ENCODE peak calls at places on chromosomes 4 and X, in four cellular contexts. C is K562, L is A549, Y is GM12878. M is an unnamed sample.

GRCh38 chr4:108058685-108059440 is 69.2 kb downstream of the HADH start:
- DNase-seq in C (peak; percentile 20), L (no peak), Y (no peak), M (peak; percentile 70)

GRCh38 chr4:142700521-142700920 is 145.6 kb downstream of the INPP4B start:
- DNase-seq in C (no peak), L (no peak), Y (no peak), M (no peak)

GRCh38 chr4:47907247-47907646 is 7.1 kb downstream of the NFXL1 start:
- DNase-seq in C (no peak), L (no peak), Y (no peak), M (no peak)

GRCh38 chr4:88240297-88240714 is 44.1 kb downstream of the PPM1K start:
- DNase-seq in C (no peak), L (no peak), Y (no peak), M (no peak)

GRCh38 chr4:48570646-48571220 is 80.7 kb downstream of the ZAR1 start:
- DNase-seq in C (no peak), L (no peak), Y (no peak), M (peak; percentile 76)

GRCh38 chr4:4990857-4991540 is 28.3 kb downstream of the CYTL1 start:
- DNase-seq in C (no peak), L (peak; percentile 75), Y (no peak), M (peak; percentile 62)

GRCh38 chr4:56689231-56689630 is 8.1 kb upstream of the HOPX start:
- DNase-seq in C (no peak), L (no peak), Y (no peak), M (no peak)

GRCh38 chr4:150033937-150034336 is 44.3 kb upstream of the DCLK2 start:
- DNase-seq in C (no peak), L (peak; percentile 18), Y (no peak), M (peak; percentile 87)

GRCh38 chrX:138871739-138872138 is 160.2 kb upstream of the FGF13 start:
- DNase-seq in C (no peak), L (no peak), Y (no peak), M (no peak)

GRCh38 chr4:181017038-181017437 is 1226.2 kb upstream of the TENM3 start:
- DNase-seq in C (no peak), L (no peak), Y (no peak), M (no peak)

GRCh38 chr4:61202100-61202637 is 2.0 kb downstream of the ADGRL3 start:
- DNase-seq in C (no peak), L (no peak), Y (no peak), M (no peak)

GRCh38 chr4:148447672-148448071 is 5.5 kb upstream of the NR3C2 start:
- DNase-seq in C (no peak), L (no peak), Y (no peak), M (no peak)

GRCh38 chr4:113919611-113920010 is 59.8 kb downstream of the ARSJ start:
- DNase-seq in C (no peak), L (no peak), Y (no peak), M (peak; percentile 75)

GRCh38 chrX:118824173-118824782 is 654 bp downstream of the ZCCHC12 start:
- DNase-seq in C (peak; percentile 25), L (no peak), Y (no peak), M (no peak)

GRCh38 chr4:78226279-78226678 is 169.2 kb downstream of the FRAS1 start:
- DNase-seq in C (no peak), L (no peak), Y (no peak), M (no peak)

GRCh38 chr4:37665347-37666009 is 20.7 kb downstream of the RELL1 start:
- DNase-seq in C (no peak), L (no peak), Y (no peak), M (no peak)

GRCh38 chrX:130626521-130626920 is 224.7 kb downstream of the RBMX2 start:
- DNase-seq in C (no peak), L (no peak), Y (no peak), M (peak; percentile 4)

GRCh38 chr4:77669911-77670590 is 64.4 kb downstream of the CXCL13 start:
- DNase-seq in C (no peak), L (no peak), Y (no peak), M (no peak)

GRCh38 chr4:157282019-157282418 is 61.5 kb downstream of the GRIA2 start:
- DNase-seq in C (no peak), L (no peak), Y (no peak), M (no peak)

GRCh38 chrX:18591834-18592233 is 80.1 kb downstream of the RS1 start:
- DNase-seq in C (no peak), L (no peak), Y (no peak), M (no peak)

GRCh38 chr4:5992171-5993062 is 25.8 kb downstream of the C4orf50 start:
- DNase-seq in C (no peak), L (no peak), Y (no peak), M (no peak)

GRCh38 chr4:183430317-183430986 is 14.0 kb upstream of the CDKN2AIP start:
- DNase-seq in C (no peak), L (no peak), Y (no peak), M (no peak)

GRCh38 chrX:54786972-54787371 is 11.1 kb downstream of the ITIH6 start:
- DNase-seq in C (no peak), L (peak; percentile 25), Y (no peak), M (no peak)

DNA sequence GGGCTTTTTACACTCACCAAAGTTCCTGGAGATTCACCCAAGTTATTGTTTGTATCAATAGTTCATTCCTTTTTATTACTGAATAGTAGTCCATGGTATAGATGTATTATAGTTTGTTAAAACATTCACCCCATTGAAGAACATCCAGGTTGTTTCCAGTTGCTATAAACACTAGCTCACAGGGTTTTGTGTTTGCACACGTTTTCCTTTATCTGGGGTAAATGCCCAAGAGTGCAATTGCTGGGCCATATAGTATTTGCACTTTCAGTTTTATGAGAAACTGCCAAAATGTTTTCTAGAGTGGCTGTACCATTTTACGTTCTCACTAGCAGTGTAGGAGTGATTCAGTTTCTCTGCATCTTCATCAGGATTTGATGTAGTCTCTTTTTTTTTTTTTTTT is 57.1 kb downstream of the CBLL2 start:
- DNase-seq in C (no peak), L (no peak), Y (no peak), M (no peak)
- TF ChIP-seq BHLHE40 in C (no peak), L (no peak), Y (no peak), M (no peak)

GRCh38 chrX:46325312-46325877 is 219.8 kb downstream of the ZNF674 start:
- DNase-seq in C (no peak), L (peak; percentile 96), Y (no peak), M (peak; percentile 52)

GRCh38 chrX:46327229-46328081 is 217.8 kb downstream of the ZNF674 start:
- DNase-seq in C (no peak), L (peak; percentile 96), Y (no peak), M (no peak)

GRCh38 chrX:46324166-46324565 is 221.1 kb downstream of the ZNF674 start:
- DNase-seq in C (no peak), L (no peak), Y (no peak), M (no peak)

GRCh38 chrX:46328133-46328532 is 217.1 kb downstream of the ZNF674 start:
- DNase-seq in C (no peak), L (no peak), Y (no peak), M (no peak)

DNA sequence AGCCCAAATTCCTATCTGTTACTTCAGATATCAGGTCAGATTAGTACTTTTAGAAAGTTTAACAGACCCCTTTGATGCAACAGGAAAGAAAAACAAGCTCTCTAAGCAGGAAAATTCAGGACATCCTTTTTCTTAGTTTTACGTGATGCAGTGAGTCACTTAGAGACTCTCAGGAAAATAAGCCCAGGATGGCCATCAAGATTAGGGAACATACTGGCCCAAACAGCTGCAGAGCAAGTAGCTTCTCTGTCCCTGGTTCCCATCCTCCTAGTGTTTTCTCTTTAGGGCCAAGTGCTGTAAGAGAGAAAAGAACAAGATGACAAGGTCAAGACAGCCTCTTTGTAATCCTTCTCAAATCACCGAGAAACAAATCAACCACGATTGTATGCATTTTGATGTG is 219.1 kb downstream of the ZNF674 start:
- DNase-seq in C (no peak), L (peak; percentile 45), Y (no peak), M (peak; percentile 15)
- H3K4me3 ChIP-seq in C (no peak overlapping the region), L (peak overlapping the region; percentile 54), Y (no peak overlapping the region), M (no peak overlapping the region)

GRCh38 chr4:89380980-89381379 is 73.4 kb upstream of the GPRIN3 start:
- DNase-seq in C (no peak), L (no peak), Y (no peak), M (no peak)

GRCh38 chr4:89382439-89382838 is 74.8 kb upstream of the GPRIN3 start:
- DNase-seq in C (no peak), L (no peak), Y (no peak), M (no peak)

GRCh38 chr4:89379541-89380035 is 72.0 kb upstream of the GPRIN3 start:
- DNase-seq in C (no peak), L (no peak), Y (no peak), M (no peak)
- TF ChIP-seq BHLHE40 in C (no peak), L (no peak), Y (no peak), M (no peak)

GRCh38 chr4:185254434-185254833 is 45.0 kb downstream of the SNX25 start:
- DNase-seq in C (no peak), L (no peak), Y (no peak), M (peak; percentile 56)

GRCh38 chr4:185256444-185256843 is 47.0 kb downstream of the SNX25 start:
- DNase-seq in C (no peak), L (peak; percentile 22), Y (no peak), M (peak; percentile 77)

GRCh38 chr4:185257086-185257485 is 47.7 kb downstream of the SNX25 start:
- DNase-seq in C (no peak), L (no peak), Y (no peak), M (no peak)

GRCh38 chr4:185257694-185258093 is 48.3 kb downstream of the SNX25 start:
- DNase-seq in C (no peak), L (no peak), Y (no peak), M (no peak)

GRCh38 chr4:185255868-185256267 is 46.5 kb downstream of the SNX25 start:
- DNase-seq in C (no peak), L (no peak), Y (no peak), M (no peak)
- H3K4me3 ChIP-seq in C (no peak overlapping the region), L (no peak overlapping the region), Y (no peak overlapping the region), M (no peak overlapping the region)

DNA sequence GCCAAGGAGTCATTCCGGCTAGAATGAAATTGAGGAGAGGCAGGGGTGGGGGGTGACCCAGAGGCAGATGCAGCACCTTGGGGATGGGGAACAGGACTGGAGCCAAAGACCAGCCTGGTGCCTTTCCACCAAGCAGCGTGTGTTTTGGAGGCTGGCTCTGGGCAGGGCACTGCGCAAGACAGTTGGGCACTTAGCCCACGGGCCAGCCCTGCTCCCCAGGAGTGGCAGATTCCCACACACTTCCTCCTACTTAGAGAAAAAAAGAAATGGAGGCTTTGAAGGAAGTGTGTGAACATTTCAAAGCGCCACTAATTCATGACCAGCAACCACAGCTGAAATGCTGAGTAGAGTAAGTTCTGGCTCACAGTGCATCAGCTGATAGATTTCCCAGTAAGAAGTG is 54.9 kb upstream of the LGI2 start:
- DNase-seq in C (no peak), L (no peak), Y (no peak), M (no peak)
- TF ChIP-seq BHLHE40 in C (no peak), L (no peak), Y (no peak), M (no peak)

M was measured in IMR-90.